ENCODE peak calls at places on chromosomes 6 and 20, in four cellular contexts. D is iPS-NIHi11, V is RWPE1, X is cerebellum. Q is an unnamed sample.

GRCh38 chr20:20780127-20780822 is 67.8 kb upstream of the RALGAPA2 start:
- DNase-seq in D (peak; percentile 51), V (peak; percentile 79), X (no peak), Q (peak; percentile 90)

GRCh38 chr6:156575361-156575760 is 201.8 kb upstream of the ARID1B start:
- DNase-seq in D (no peak), V (no peak), X (no peak), Q (no peak)

GRCh38 chr6:170290306-170291128 is at the start of gene DLL1:
- DNase-seq in D (no peak), V (no peak), X (no peak), Q (peak; percentile 57)

GRCh38 chr6:3325210-3325609 is 66.5 kb downstream of the PSMG4 start:
- DNase-seq in D (no peak), V (no peak), X (no peak), Q (peak; percentile 12)

GRCh38 chr6:146355521-146356100 is 188.0 kb upstream of the RAB32 start:
- DNase-seq in D (no peak), V (no peak), X (no peak), Q (peak; percentile 27)

GRCh38 chr6:16563628-16564240 is 197.5 kb downstream of the ATXN1 start:
- DNase-seq in D (no peak), V (no peak), X (no peak), Q (no peak)

GRCh38 chr6:79420054-79420453 is 117.2 kb downstream of the LCA5 start:
- DNase-seq in D (no peak), V (no peak), X (no peak), Q (no peak)

GRCh38 chr6:161003336-161003735 is 11.8 kb downstream of the MAP3K4 start:
- DNase-seq in D (no peak), V (no peak), X (no peak), Q (peak; percentile 12)

GRCh38 chr6:156406099-156406498 is 371.1 kb upstream of the ARID1B start:
- DNase-seq in D (no peak), V (no peak), X (no peak), Q (no peak)

GRCh38 chr6:71408966-71409723 is 120.5 kb downstream of the OGFRL1 start:
- DNase-seq in D (no peak), V (no peak), X (no peak), Q (peak; percentile 24)

GRCh38 chr6:128158496-128158895 is 257.6 kb upstream of the THEMIS start:
- DNase-seq in D (no peak), V (no peak), X (no peak), Q (no peak)

GRCh38 chr6:5172057-5172683 is 87.0 kb downstream of the PPP1R3G start:
- DNase-seq in D (no peak), V (no peak), X (no peak), Q (peak; percentile 56)

GRCh38 chr6:36605560-36606391 is 11.6 kb downstream of the SRSF3 start:
- DNase-seq in D (no peak), V (no peak), X (no peak), Q (no peak)

GRCh38 chr6:143098054-143098673 is 37.5 kb downstream of the AIG1 start:
- DNase-seq in D (no peak), V (no peak), X (no peak), Q (no peak)

GRCh38 chr20:64104667-64105451 is 2.5 kb downstream of the NPBWR2 start:
- DNase-seq in D (no peak), V (no peak), X (no peak), Q (no peak)

GRCh38 chr20:46215913-46216707 is 92.2 kb downstream of the CDH22 start:
- DNase-seq in D (peak; percentile 79), V (peak; percentile 51), X (peak; percentile 34), Q (peak; percentile 13)

GRCh38 chr20:63156221-63156671 is 59.7 kb downstream of the YTHDF1 start:
- DNase-seq in D (no peak), V (no peak), X (no peak), Q (no peak)

GRCh38 chr20:2809690-2810089 is 5.1 kb upstream of the C20orf141 start:
- DNase-seq in D (no peak), V (no peak), X (no peak), Q (no peak)

GRCh38 chr6:104509355-104509754 is 350.4 kb downstream of the HACE1 start:
- DNase-seq in D (no peak), V (no peak), X (no peak), Q (no peak)

GRCh38 chr6:46964716-46965519 is 43.2 kb upstream of the ADGRF5 start:
- DNase-seq in D (no peak), V (no peak), X (peak; percentile 50), Q (no peak)

GRCh38 chr20:2626853-2627541 is 25.4 kb upstream of the NOP56 start:
- DNase-seq in D (no peak), V (no peak), X (no peak), Q (peak; percentile 97)

GRCh38 chr6:131909408-131910218 is 41.6 kb downstream of the CCN2 start:
- DNase-seq in D (peak; percentile 58), V (peak; percentile 40), X (peak; percentile 18), Q (peak; percentile 72)

GRCh38 chr20:8073024-8073832 is 53.7 kb upstream of the TMX4 start:
- DNase-seq in D (no peak), V (peak; percentile 40), X (no peak), Q (peak; percentile 77)

GRCh38 chr6:159594106-159594749 is 98.8 kb downstream of the SOD2 start:
- DNase-seq in D (no peak), V (no peak), X (no peak), Q (peak; percentile 5)

GRCh38 chr6:129753422-129753821 is 43.4 kb upstream of the ARHGAP18 start:
- DNase-seq in D (no peak), V (no peak), X (no peak), Q (no peak)

GRCh38 chr20:38139919-38140753 is 24.9 kb downstream of the TGM2 start:
- DNase-seq in D (no peak), V (no peak), X (no peak), Q (no peak)

Q was measured in epithelial cell of esophagus.